ENCODE peak calls at places on chromosome 14, in four cellular contexts. A is cardiac muscle cell, I is endothelial cell, F is left ventricle myocardium inferior. Z is an unnamed sample.

GRCh38 chr14:84969501-84969900 is 560.4 kb upstream of the FLRT2 start:
- DNase-seq in A (no peak), I (no peak), F (no peak), Z (no peak)

GRCh38 chr14:94383777-94384176 is 4.6 kb downstream of the SERPINA1 start:
- DNase-seq in F (no peak), I (no peak), A (no peak), Z (no peak)

GRCh38 chr14:21476526-21476924 is 234 bp downstream of the RAB2B start:
- DNase-seq in A (no peak), I (peak; percentile 78), F (peak; percentile 88), Z (no peak)

GRCh38 chr14:22178330-22178981 is 410.6 kb downstream of the DAD1 start:
- DNase-seq in A (peak; percentile 3), F (no peak), I (no peak), Z (no peak)

GRCh38 chr14:100723135-100723883 is 3.4 kb upstream of the DLK1 start:
- DNase-seq in A (no peak), F (no peak), I (no peak), Z (no peak)

GRCh38 chr14:94945615-94946014 is 175.7 kb upstream of the GSC start:
- DNase-seq in I (no peak), A (no peak), F (no peak), Z (no peak)

GRCh38 chr14:93317836-93318807 is 14.7 kb downstream of the BTBD7 start:
- DNase-seq in F (no peak), I (no peak), A (peak; percentile 83), Z (no peak)

GRCh38 chr14:61877768-61878167 is 115.5 kb downstream of the SNAPC1 start:
- DNase-seq in F (no peak), I (no peak), A (no peak), Z (no peak)

GRCh38 chr14:91891721-91892220 is 24.4 kb upstream of the TC2N start:
- DNase-seq in F (no peak), A (peak; percentile 54), I (no peak), Z (no peak)

GRCh38 chr14:99633913-99634312 is 11.0 kb upstream of the HHIPL1 start:
- DNase-seq in F (no peak), A (no peak), I (no peak), Z (no peak)

GRCh38 chr14:96745500-96746051 is 51.6 kb upstream of the VRK1 start:
- DNase-seq in I (no peak), F (no peak), A (no peak), Z (no peak)

GRCh38 chr14:43687866-43688265 is 819.2 kb downstream of the FSCB start:
- DNase-seq in F (no peak), A (peak; percentile 49), I (no peak), Z (no peak)

GRCh38 chr14:21668377-21668776 is 5.2 kb downstream of the OR4E1 start:
- DNase-seq in F (no peak), A (peak; percentile 58), I (no peak), Z (no peak)

GRCh38 chr14:57747036-57747435 is 118.9 kb downstream of the SLC35F4 start:
- DNase-seq in I (no peak), A (peak; percentile 81), F (no peak), Z (no peak)

GRCh38 chr14:56195727-56196126 is 77.5 kb downstream of the PELI2 start:
- DNase-seq in F (no peak), I (no peak), A (peak; percentile 38), Z (peak; percentile 45)

GRCh38 chr14:78448483-78449094 is 278.4 kb downstream of the NRXN3 start:
- DNase-seq in F (no peak), I (peak; percentile 73), A (peak; percentile 15), Z (peak; percentile 67)

GRCh38 chr14:68391292-68392014 is 401.4 kb downstream of the ZFP36L1 start:
- DNase-seq in F (no peak), I (no peak), A (peak; percentile 82), Z (no peak)

GRCh38 chr14:53840444-53840843 is 116.2 kb downstream of the BMP4 start:
- DNase-seq in I (no peak), F (no peak), A (peak; percentile 30), Z (no peak)

GRCh38 chr14:99754141-99755067 is 38.8 kb upstream of the EML1 start:
- DNase-seq in I (no peak), F (peak; percentile 9), A (no peak), Z (no peak)

GRCh38 chr14:56248442-56248841 is 130.2 kb downstream of the PELI2 start:
- DNase-seq in F (no peak), I (no peak), A (no peak), Z (no peak)

GRCh38 chr14:37329189-37330001 is 131.7 kb downstream of the MIPOL1 start:
- DNase-seq in F (no peak), A (no peak), I (no peak), Z (no peak)

GRCh38 chr14:33567003-33567735 is 383.7 kb downstream of the EGLN3 start:
- DNase-seq in I (no peak), A (no peak), F (no peak), Z (no peak)

GRCh38 chr14:91854327-91854934 is 12.9 kb downstream of the TC2N start:
- DNase-seq in I (no peak), F (no peak), A (no peak), Z (no peak)

GRCh38 chr14:64561631-64562030 is 11.9 kb downstream of the PPP1R36 start:
- DNase-seq in F (no peak), I (no peak), A (no peak), Z (no peak)

GRCh38 chr14:70350078-70350477 is 9.4 kb downstream of the COX16 start:
- DNase-seq in A (no peak), F (no peak), I (no peak), Z (no peak)

GRCh38 chr14:99514552-99515300 is 33.5 kb downstream of the CCNK start:
- DNase-seq in A (no peak), F (no peak), I (no peak), Z (no peak)

GRCh38 chr14:51479584-51480305 is 172.0 kb upstream of the FRMD6 start:
- DNase-seq in F (peak; percentile 23), A (peak; percentile 66), I (no peak), Z (no peak)

GRCh38 chr14:101497910-101498860 is 63.1 kb upstream of the DIO3 start:
- DNase-seq in F (no peak), A (no peak), I (no peak), Z (no peak)

GRCh38 chr14:104726600-104727451 is 2.8 kb downstream of the ADSS1 start:
- DNase-seq in F (no peak), A (no peak), I (peak; percentile 47), Z (no peak)

GRCh38 chr14:104723651-104724406 is at the start of gene ADSS1:
- DNase-seq in I (peak; percentile 67), A (peak; percentile 55), F (peak; percentile 80), Z (peak; percentile 92)

GRCh38 chr14:104725772-104726548 is 1.9 kb downstream of the ADSS1 start:
- DNase-seq in A (no peak), I (no peak), F (no peak), Z (no peak)

GRCh38 chr14:104724407-104724980 is 465 bp downstream of the ADSS1 start:
- DNase-seq in A (no peak), I (no peak), F (peak; percentile 83), Z (no peak)

GRCh38 chr14:104724981-104725771 is 1.1 kb downstream of the ADSS1 start:
- DNase-seq in A (peak; percentile 62), I (peak; percentile 50), F (peak; percentile 70), Z (no peak)
- TF ChIP-seq CTCF in A (peak; percentile 45), I (no peak), F (peak; percentile 10), Z (no peak)

GRCh38 chr14:60721331-60722162 is 2.6 kb downstream of the SIX4 start:
- DNase-seq in A (peak; percentile 44), F (no peak), I (peak; percentile 61), Z (peak; percentile 59)
- TF ChIP-seq CTCF in A (peak; percentile 47), F (peak; percentile 48), I (no peak), Z (peak; percentile 48)

DNA sequence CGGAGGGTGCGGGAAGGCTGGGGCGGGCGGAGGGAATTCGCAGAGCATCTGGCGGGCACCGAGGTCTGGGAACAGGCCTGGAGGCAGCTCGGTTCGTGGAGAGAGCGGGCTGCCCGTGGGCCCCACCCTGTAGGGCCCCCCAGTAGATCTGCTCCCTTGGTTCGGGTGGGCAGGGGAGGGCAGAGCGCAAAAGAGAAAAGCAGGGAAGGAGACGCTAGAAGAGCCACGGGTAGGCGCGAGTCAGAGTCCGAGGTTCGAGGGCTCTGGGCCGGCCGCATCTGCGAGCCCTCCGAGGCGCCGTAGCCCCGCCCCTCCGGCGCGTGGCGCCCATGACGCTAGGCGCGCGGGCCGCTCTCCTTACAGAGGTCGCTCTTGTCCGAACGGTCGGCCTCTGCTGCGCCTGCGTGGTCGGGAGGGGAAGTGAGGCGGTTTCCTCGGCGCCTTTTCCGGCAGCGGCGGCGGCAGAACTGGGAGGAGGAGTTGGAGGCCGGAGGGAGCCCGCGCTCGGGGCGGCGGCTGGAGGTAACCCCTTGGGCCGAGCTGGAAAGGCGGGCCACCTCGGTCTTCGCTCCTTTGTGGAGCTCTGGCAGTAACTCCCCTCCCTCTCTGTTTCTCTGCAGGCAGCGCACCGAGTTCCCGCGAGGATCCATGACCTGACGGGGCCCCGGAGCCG is at the start of gene ARF6:
- DNase-seq in A (peak; percentile 98), F (peak; percentile 99), I (peak; percentile 98), Z (peak; percentile 97)
- TF ChIP-seq CTCF in A (peak; percentile 21), F (peak; percentile 9), I (no peak), Z (peak; percentile 23)

DNA sequence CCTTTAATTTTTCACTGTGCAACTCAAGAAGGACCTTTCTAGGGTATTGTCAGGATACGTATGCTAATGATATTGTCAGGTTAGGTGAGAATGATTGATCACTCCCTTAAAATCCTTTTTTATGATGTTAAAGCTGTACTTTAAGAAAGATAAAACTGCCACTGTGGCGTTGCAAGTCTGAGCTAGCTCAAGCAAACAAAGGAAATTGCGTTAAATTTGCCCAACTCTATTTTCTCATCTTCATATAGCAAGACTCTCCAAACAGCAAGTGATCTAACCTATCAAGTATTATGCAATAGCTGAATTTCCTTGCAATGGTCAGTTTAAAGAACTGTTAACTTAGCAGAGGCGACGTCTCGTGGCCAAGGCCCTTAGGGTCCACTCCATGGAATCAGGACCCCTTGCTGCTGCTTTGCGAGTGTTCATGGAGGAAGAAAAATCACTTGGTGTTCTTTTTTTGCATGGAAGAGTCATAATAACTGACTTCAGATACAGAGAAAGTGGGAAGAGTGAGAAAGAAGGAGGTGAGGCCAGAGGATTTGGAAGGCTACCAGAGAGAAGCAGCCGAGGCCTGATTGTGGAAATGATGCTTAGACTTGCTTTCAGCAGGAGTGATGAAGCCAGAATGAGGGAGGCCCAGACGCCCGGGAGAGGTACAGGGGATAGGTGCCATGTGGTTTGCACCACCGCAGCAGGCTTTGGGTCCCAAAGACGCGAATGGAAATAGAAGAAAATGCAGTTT is 2.5 kb downstream of the TRAF3 start:
- DNase-seq in A (peak; percentile 53), F (no peak), I (no peak), Z (no peak)
- TF ChIP-seq CTCF in A (no peak), F (no peak), I (no peak), Z (peak; percentile 15)

GRCh38 chr14:66758031-66758613 is 250.2 kb downstream of the GPHN start:
- DNase-seq in I (no peak), A (no peak), F (no peak), Z (no peak)
- TF ChIP-seq CTCF in I (no peak), A (no peak), F (no peak), Z (no peak)

Z was measured in GM10248.